ENCODE peak calls at places on chromosomes 16 and 17, in ten cellular contexts. One of them, this sample, is unnamed.

GRCh38 chr16:80720759-80721470 is 83.5 kb downstream of the CDYL2 start:
- DNase-seq in heart left ventricle: no peak
- DNase-seq in CD4-positive, alpha-beta memory T cell: no peak
- DNase-seq in body of pancreas: no peak
- DNase-seq in prostate gland: no peak
- DNase-seq in CD8-positive, alpha-beta T cell: no peak
- DNase-seq in HCT116: no peak
- DNase-seq in endodermal cell: no peak
- DNase-seq in A673: no peak
- DNase-seq in cardiac muscle cell: no peak
- DNase-seq in this sample: peak

GRCh38 chr17:75689441-75689873 is 22.3 kb downstream of the SAP30BP start:
- DNase-seq in heart left ventricle: no peak
- DNase-seq in CD4-positive, alpha-beta memory T cell: peak
- DNase-seq in body of pancreas: no peak
- DNase-seq in prostate gland: no peak
- DNase-seq in CD8-positive, alpha-beta T cell: peak
- DNase-seq in HCT116: no peak
- DNase-seq in endodermal cell: no peak
- DNase-seq in A673: no peak
- DNase-seq in cardiac muscle cell: no peak
- DNase-seq in this sample: peak

GRCh38 chr16:87686697-87687570 is 78.9 kb downstream of the KLHDC4 start:
- DNase-seq in heart left ventricle: no peak
- DNase-seq in CD4-positive, alpha-beta memory T cell: no peak
- DNase-seq in body of pancreas: no peak
- DNase-seq in prostate gland: no peak
- DNase-seq in CD8-positive, alpha-beta T cell: no peak
- DNase-seq in HCT116: no peak
- DNase-seq in endodermal cell: no peak
- DNase-seq in A673: no peak
- DNase-seq in cardiac muscle cell: peak
- DNase-seq in this sample: no peak

GRCh38 chr17:47135235-47135634 is 53.9 kb downstream of the CDC27 start:
- DNase-seq in heart left ventricle: no peak
- DNase-seq in CD4-positive, alpha-beta memory T cell: no peak
- DNase-seq in body of pancreas: no peak
- DNase-seq in prostate gland: no peak
- DNase-seq in CD8-positive, alpha-beta T cell: no peak
- DNase-seq in HCT116: no peak
- DNase-seq in endodermal cell: no peak
- DNase-seq in A673: no peak
- DNase-seq in cardiac muscle cell: no peak
- DNase-seq in this sample: no peak

GRCh38 chr17:83124871-83125514 is 45.6 kb downstream of the METRNL start:
- DNase-seq in heart left ventricle: no peak
- DNase-seq in CD4-positive, alpha-beta memory T cell: peak
- DNase-seq in body of pancreas: no peak
- DNase-seq in prostate gland: no peak
- DNase-seq in CD8-positive, alpha-beta T cell: no peak
- DNase-seq in HCT116: no peak
- DNase-seq in endodermal cell: peak
- DNase-seq in A673: no peak
- DNase-seq in cardiac muscle cell: no peak
- DNase-seq in this sample: no peak

GRCh38 chr17:81282876-81283275 is 12.2 kb downstream of the SLC38A10 start:
- DNase-seq in heart left ventricle: no peak
- DNase-seq in CD4-positive, alpha-beta memory T cell: no peak
- DNase-seq in body of pancreas: no peak
- DNase-seq in prostate gland: no peak
- DNase-seq in CD8-positive, alpha-beta T cell: no peak
- DNase-seq in HCT116: no peak
- DNase-seq in endodermal cell: no peak
- DNase-seq in A673: no peak
- DNase-seq in cardiac muscle cell: no peak
- DNase-seq in this sample: no peak

GRCh38 chr17:82018152-82019041 is 4.3 kb downstream of the CENPX start:
- DNase-seq in heart left ventricle: no peak
- DNase-seq in CD4-positive, alpha-beta memory T cell: no peak
- DNase-seq in body of pancreas: no peak
- DNase-seq in prostate gland: no peak
- DNase-seq in CD8-positive, alpha-beta T cell: no peak
- DNase-seq in HCT116: no peak
- DNase-seq in endodermal cell: no peak
- DNase-seq in A673: no peak
- DNase-seq in cardiac muscle cell: no peak
- DNase-seq in this sample: no peak

GRCh38 chr17:29291163-29291752 is 2.7 kb downstream of the NUFIP2 start:
- DNase-seq in heart left ventricle: no peak
- DNase-seq in CD4-positive, alpha-beta memory T cell: peak
- DNase-seq in body of pancreas: peak
- DNase-seq in prostate gland: peak
- DNase-seq in CD8-positive, alpha-beta T cell: no peak
- DNase-seq in HCT116: peak
- DNase-seq in endodermal cell: no peak
- DNase-seq in A673: peak
- DNase-seq in cardiac muscle cell: peak
- DNase-seq in this sample: no peak

GRCh38 chr17:65933290-65933689 is 258.6 kb downstream of the CEP112 start:
- DNase-seq in heart left ventricle: no peak
- DNase-seq in CD4-positive, alpha-beta memory T cell: no peak
- DNase-seq in body of pancreas: no peak
- DNase-seq in prostate gland: no peak
- DNase-seq in CD8-positive, alpha-beta T cell: no peak
- DNase-seq in HCT116: no peak
- DNase-seq in endodermal cell: no peak
- DNase-seq in A673: no peak
- DNase-seq in cardiac muscle cell: no peak
- DNase-seq in this sample: no peak

GRCh38 chr17:65936013-65936412 is 255.9 kb downstream of the CEP112 start:
- DNase-seq in heart left ventricle: no peak
- DNase-seq in CD4-positive, alpha-beta memory T cell: no peak
- DNase-seq in body of pancreas: no peak
- DNase-seq in prostate gland: no peak
- DNase-seq in CD8-positive, alpha-beta T cell: no peak
- DNase-seq in HCT116: no peak
- DNase-seq in endodermal cell: no peak
- DNase-seq in A673: no peak
- DNase-seq in cardiac muscle cell: no peak
- DNase-seq in this sample: peak

GRCh38 chr17:65926599-65926998 is 265.3 kb downstream of the CEP112 start:
- DNase-seq in heart left ventricle: no peak
- DNase-seq in CD4-positive, alpha-beta memory T cell: no peak
- DNase-seq in body of pancreas: no peak
- DNase-seq in prostate gland: no peak
- DNase-seq in CD8-positive, alpha-beta T cell: no peak
- DNase-seq in HCT116: no peak
- DNase-seq in endodermal cell: no peak
- DNase-seq in A673: no peak
- DNase-seq in cardiac muscle cell: no peak
- DNase-seq in this sample: no peak

GRCh38 chr17:65930140-65930715 is 261.7 kb downstream of the CEP112 start:
- DNase-seq in heart left ventricle: no peak
- DNase-seq in CD4-positive, alpha-beta memory T cell: no peak
- DNase-seq in body of pancreas: no peak
- DNase-seq in prostate gland: no peak
- DNase-seq in CD8-positive, alpha-beta T cell: no peak
- DNase-seq in HCT116: no peak
- DNase-seq in endodermal cell: no peak
- DNase-seq in A673: no peak
- DNase-seq in cardiac muscle cell: no peak
- DNase-seq in this sample: no peak

DNA sequence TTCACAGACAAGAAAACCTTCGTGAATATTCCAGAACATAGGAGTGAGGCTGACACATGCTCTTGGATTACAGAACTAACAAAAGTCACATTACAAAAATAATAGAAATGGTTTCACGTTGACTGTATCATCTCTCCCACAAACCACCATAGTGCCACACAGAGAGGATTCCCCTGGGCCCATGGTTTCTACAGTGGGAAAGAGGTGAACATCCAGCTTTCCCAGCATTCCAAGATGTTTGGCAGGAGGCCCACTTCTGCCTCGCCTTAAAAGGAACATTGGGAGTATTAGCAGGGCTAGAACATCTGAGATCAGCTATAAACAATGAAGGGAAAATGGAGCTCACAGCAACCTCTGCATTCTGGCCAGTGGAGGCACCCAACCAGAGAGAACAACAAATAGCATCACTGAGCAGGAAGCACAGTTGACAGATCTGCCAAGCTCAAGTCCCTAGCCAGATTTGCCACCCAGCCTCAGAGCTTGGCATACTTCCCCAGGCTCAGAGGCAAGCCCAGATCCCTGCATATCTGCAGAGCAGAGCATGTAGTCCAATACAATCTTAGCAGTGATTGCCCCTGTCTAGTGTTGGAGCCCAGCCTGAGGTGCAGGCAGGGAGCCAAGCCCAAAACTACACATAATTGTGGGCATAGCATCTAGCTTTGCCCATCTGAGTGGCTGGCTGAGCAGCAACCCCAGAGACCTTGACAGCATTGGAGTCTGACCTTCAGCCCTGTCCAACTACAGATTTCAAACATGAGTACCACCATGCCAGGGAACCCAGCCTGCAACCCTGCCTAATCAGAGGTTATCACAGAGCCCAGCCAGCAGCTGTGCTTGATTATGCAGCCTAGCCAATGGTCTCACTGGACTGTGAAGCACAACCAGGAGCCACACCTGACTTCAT is 260.4 kb downstream of the CEP112 start:
- DNase-seq in heart left ventricle: peak
- DNase-seq in CD4-positive, alpha-beta memory T cell: no peak
- DNase-seq in body of pancreas: no peak
- DNase-seq in prostate gland: no peak
- DNase-seq in CD8-positive, alpha-beta T cell: no peak
- DNase-seq in HCT116: no peak
- DNase-seq in endodermal cell: no peak
- DNase-seq in A673: no peak
- DNase-seq in cardiac muscle cell: no peak
- DNase-seq in this sample: no peak
- H3K27ac ChIP-seq in heart left ventricle: no peak
- H3K27ac ChIP-seq in CD4-positive, alpha-beta memory T cell: no peak
- H3K27ac ChIP-seq in body of pancreas: no peak
- H3K27ac ChIP-seq in prostate gland: no peak
- H3K27ac ChIP-seq in CD8-positive, alpha-beta T cell: no peak
- H3K27ac ChIP-seq in HCT116: no peak
- H3K27ac ChIP-seq in endodermal cell: no peak
- H3K27ac ChIP-seq in A673: no peak
- H3K27ac ChIP-seq in cardiac muscle cell: no peak
- H3K27ac ChIP-seq in this sample: no peak

GRCh38 chr17:15258113-15258512 is 7.0 kb downstream of the PMP22 start:
- DNase-seq in heart left ventricle: no peak
- DNase-seq in CD4-positive, alpha-beta memory T cell: no peak
- DNase-seq in body of pancreas: no peak
- DNase-seq in prostate gland: no peak
- DNase-seq in CD8-positive, alpha-beta T cell: no peak
- DNase-seq in HCT116: no peak
- DNase-seq in endodermal cell: no peak
- DNase-seq in A673: no peak
- DNase-seq in cardiac muscle cell: no peak
- DNase-seq in this sample: no peak
- H3K27ac ChIP-seq in heart left ventricle: peak
- H3K27ac ChIP-seq in CD4-positive, alpha-beta memory T cell: no peak
- H3K27ac ChIP-seq in body of pancreas: no peak
- H3K27ac ChIP-seq in prostate gland: no peak
- H3K27ac ChIP-seq in CD8-positive, alpha-beta T cell: no peak
- H3K27ac ChIP-seq in HCT116: peak
- H3K27ac ChIP-seq in endodermal cell: no peak
- H3K27ac ChIP-seq in A673: no peak
- H3K27ac ChIP-seq in cardiac muscle cell: no peak
- H3K27ac ChIP-seq in this sample: no peak

GRCh38 chr17:58337126-58337599 is 8.6 kb upstream of the TSPOAP1 start:
- DNase-seq in heart left ventricle: no peak
- DNase-seq in CD4-positive, alpha-beta memory T cell: peak
- DNase-seq in body of pancreas: no peak
- DNase-seq in prostate gland: no peak
- DNase-seq in CD8-positive, alpha-beta T cell: peak
- DNase-seq in HCT116: no peak
- DNase-seq in endodermal cell: peak
- DNase-seq in A673: no peak
- DNase-seq in cardiac muscle cell: no peak
- DNase-seq in this sample: no peak

GRCh38 chr17:58335779-58336455 is 7.3 kb upstream of the TSPOAP1 start:
- DNase-seq in heart left ventricle: no peak
- DNase-seq in CD4-positive, alpha-beta memory T cell: peak
- DNase-seq in body of pancreas: peak
- DNase-seq in prostate gland: no peak
- DNase-seq in CD8-positive, alpha-beta T cell: peak
- DNase-seq in HCT116: no peak
- DNase-seq in endodermal cell: peak
- DNase-seq in A673: no peak
- DNase-seq in cardiac muscle cell: no peak
- DNase-seq in this sample: peak

GRCh38 chr17:58335061-58335731 is 6.6 kb upstream of the TSPOAP1 start:
- DNase-seq in heart left ventricle: no peak
- DNase-seq in CD4-positive, alpha-beta memory T cell: no peak
- DNase-seq in body of pancreas: no peak
- DNase-seq in prostate gland: no peak
- DNase-seq in CD8-positive, alpha-beta T cell: peak
- DNase-seq in HCT116: no peak
- DNase-seq in endodermal cell: peak
- DNase-seq in A673: no peak
- DNase-seq in cardiac muscle cell: no peak
- DNase-seq in this sample: no peak

GRCh38 chr17:58337600-58338453 is 9.2 kb upstream of the TSPOAP1 start:
- DNase-seq in heart left ventricle: peak
- DNase-seq in CD4-positive, alpha-beta memory T cell: peak
- DNase-seq in body of pancreas: peak
- DNase-seq in prostate gland: peak
- DNase-seq in CD8-positive, alpha-beta T cell: peak
- DNase-seq in HCT116: no peak
- DNase-seq in endodermal cell: peak
- DNase-seq in A673: no peak
- DNase-seq in cardiac muscle cell: peak
- DNase-seq in this sample: no peak

DNA sequence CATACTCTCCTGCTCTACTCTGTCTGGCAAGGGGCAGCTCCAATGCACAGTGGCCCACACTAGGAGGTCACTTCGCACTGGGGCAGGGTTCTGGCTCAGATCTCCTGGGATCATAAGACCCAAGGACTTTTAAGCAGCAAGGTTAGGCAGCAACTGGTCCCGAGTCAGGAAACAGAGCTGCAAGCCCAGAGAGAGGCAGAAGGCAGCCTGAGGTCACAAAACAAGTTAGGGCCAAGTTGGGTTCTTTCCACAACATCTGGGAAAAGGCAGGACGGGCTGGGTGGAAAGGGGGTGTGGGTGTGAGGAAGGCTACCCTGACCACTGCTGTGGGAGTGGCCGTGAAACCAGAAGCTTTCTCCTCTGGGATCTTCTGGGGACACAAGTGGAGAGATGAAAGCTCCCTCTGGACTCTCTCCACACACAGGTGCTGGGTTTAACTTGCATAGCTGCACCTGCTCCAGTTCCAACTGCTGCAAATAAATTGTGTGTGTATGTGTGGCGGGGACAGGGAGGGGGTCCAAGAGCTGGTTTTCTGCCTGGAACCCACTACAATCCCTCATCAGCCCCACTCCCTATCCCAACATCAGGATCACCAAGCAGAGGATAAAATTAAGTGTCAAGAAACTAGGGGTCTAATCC is 8.0 kb upstream of the TSPOAP1 start:
- DNase-seq in heart left ventricle: no peak
- DNase-seq in CD4-positive, alpha-beta memory T cell: no peak
- DNase-seq in body of pancreas: peak
- DNase-seq in prostate gland: no peak
- DNase-seq in CD8-positive, alpha-beta T cell: peak
- DNase-seq in HCT116: no peak
- DNase-seq in endodermal cell: peak
- DNase-seq in A673: no peak
- DNase-seq in cardiac muscle cell: peak
- DNase-seq in this sample: no peak
- H3K27ac ChIP-seq in heart left ventricle: peak
- H3K27ac ChIP-seq in CD4-positive, alpha-beta memory T cell: peak
- H3K27ac ChIP-seq in body of pancreas: peak
- H3K27ac ChIP-seq in prostate gland: peak
- H3K27ac ChIP-seq in CD8-positive, alpha-beta T cell: peak
- H3K27ac ChIP-seq in HCT116: peak
- H3K27ac ChIP-seq in endodermal cell: no peak
- H3K27ac ChIP-seq in A673: no peak
- H3K27ac ChIP-seq in cardiac muscle cell: peak
- H3K27ac ChIP-seq in this sample: no peak

GRCh38 chr17:3639981-3640596 is 3.5 kb downstream of the CTNS start:
- DNase-seq in heart left ventricle: no peak
- DNase-seq in CD4-positive, alpha-beta memory T cell: no peak
- DNase-seq in body of pancreas: peak
- DNase-seq in prostate gland: no peak
- DNase-seq in CD8-positive, alpha-beta T cell: no peak
- DNase-seq in HCT116: no peak
- DNase-seq in endodermal cell: no peak
- DNase-seq in A673: no peak
- DNase-seq in cardiac muscle cell: peak
- DNase-seq in this sample: no peak
- H3K27ac ChIP-seq in heart left ventricle: peak
- H3K27ac ChIP-seq in CD4-positive, alpha-beta memory T cell: no peak
- H3K27ac ChIP-seq in body of pancreas: peak
- H3K27ac ChIP-seq in prostate gland: no peak
- H3K27ac ChIP-seq in CD8-positive, alpha-beta T cell: no peak
- H3K27ac ChIP-seq in HCT116: no peak
- H3K27ac ChIP-seq in endodermal cell: no peak
- H3K27ac ChIP-seq in A673: no peak
- H3K27ac ChIP-seq in cardiac muscle cell: peak
- H3K27ac ChIP-seq in this sample: no peak

This sample was measured in epithelial cell of prostate.